ENCODE peak calls at places on chromosomes 13 and 19, in five cellular contexts. B is IMR-90, J is neuronal stem cell, T is mesendoderm, W is mesenchymal stem cell. N is an unnamed sample.

GRCh38 chr19:8017808-8018207 is 12.4 kb upstream of the ELAVL1 start:
- DNase-seq in B (no peak), J (no peak), T (no peak), W (no peak), N (no peak)

GRCh38 chr19:424546-424945 is 15.6 kb upstream of the C2CD4C start:
- DNase-seq in B (no peak), J (no peak), T (no peak), W (no peak), N (no peak)

GRCh38 chr13:60169239-60170031 is 5.7 kb upstream of the DIAPH3 start:
- DNase-seq in B (no peak), J (no peak), T (peak), W (no peak), N (no peak)

GRCh38 chr13:95335667-95336066 is 34.4 kb upstream of the ABCC4 start:
- DNase-seq in B (no peak), J (no peak), T (no peak), W (no peak), N (no peak)

GRCh38 chr19:11061951-11062350 is 27.3 kb upstream of the LDLR start:
- DNase-seq in B (no peak), J (no peak), T (no peak), W (no peak), N (no peak)

GRCh38 chr19:48696353-48697010 is 711 bp downstream of the FUT2 start:
- DNase-seq in B (no peak), J (no peak), T (peak), W (peak), N (no peak)

GRCh38 chr19:52170863-52171320 is 529 bp downstream of the ZNF836 start:
- DNase-seq in B (no peak), J (no peak), T (peak), W (peak), N (peak)

GRCh38 chr13:93262729-93263128 is 36.1 kb downstream of the GPC6 start:
- DNase-seq in B (peak), J (no peak), T (no peak), W (peak), N (no peak)

GRCh38 chr19:34448191-34448590 is 20.0 kb downstream of the UBA2 start:
- DNase-seq in B (no peak), J (no peak), T (no peak), W (no peak), N (no peak)

GRCh38 chr19:3151563-3152430 is 16.0 kb downstream of the GNA15 start:
- DNase-seq in B (no peak), J (no peak), T (no peak), W (peak), N (no peak)

GRCh38 chr19:28514166-28514565 is 698.8 kb downstream of the UQCRFS1 start:
- DNase-seq in B (no peak), J (no peak), T (no peak), W (no peak), N (no peak)

DNA sequence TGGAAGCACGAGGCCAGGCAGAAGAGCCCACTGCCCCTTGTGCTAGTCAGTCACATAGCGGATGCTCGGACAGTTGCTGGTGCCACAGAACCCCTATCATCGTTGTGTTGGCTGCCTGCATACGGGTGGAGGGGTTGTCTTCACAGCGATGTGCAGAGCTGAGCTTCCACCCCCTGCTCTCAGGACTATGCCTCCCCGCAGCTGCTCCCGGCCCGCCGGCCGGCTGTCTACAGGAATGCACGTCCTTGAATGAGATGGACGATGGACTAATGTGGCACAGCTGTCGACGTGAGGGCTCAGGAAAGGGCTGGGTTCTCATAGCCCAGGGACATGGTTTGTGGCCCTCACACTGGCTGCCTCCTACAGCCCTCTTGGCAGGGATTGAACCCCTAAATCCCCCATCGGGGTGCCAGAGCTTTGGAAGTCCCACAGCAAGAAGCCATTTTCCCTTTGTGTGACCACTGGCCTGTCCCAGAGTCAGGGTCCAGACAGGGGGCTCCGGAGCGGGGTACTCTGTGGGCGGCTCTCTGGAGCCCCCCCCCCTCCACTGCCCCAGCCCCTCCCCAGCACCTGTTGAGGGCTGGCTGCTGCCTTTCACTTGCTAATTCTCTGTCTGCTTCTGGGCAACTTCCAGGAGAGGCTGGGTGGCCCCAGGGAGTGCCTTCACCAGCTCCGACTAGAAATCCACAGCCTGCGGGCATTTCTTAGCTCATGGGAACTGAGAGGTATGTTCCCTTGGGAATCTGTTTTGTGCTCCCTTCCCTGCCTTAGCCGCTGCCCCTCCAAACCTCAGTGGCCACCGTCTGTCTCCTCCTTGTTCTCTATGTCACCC is 40.2 kb downstream of the TSSK6 start:
- DNase-seq in B (no peak), J (no peak), T (peak), W (no peak), N (no peak)
- H3K4ac ChIP-seq in B (no peak), J (no peak), T (no peak), W (no peak), N (peak)

DNA sequence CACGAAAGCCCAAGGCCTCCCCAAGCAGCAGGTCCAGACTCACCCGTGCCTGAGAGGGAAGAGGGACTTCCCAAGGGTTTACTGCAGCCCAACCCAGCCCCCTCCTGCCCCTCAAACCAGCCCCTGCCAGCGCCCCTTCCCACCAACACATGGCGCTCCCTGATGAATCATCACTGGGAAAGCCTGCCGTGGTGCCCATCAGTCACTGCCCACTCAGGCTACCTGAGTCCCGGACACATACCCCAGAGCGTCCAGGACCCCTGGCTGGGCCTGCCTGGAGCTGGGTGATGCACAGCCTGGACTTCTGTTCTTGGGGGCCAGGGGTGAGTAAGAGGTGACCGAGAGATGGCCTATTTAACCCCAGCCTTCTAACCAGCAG is 60.6 kb downstream of the MLLT1 start:
- DNase-seq in B (no peak), J (no peak), T (no peak), W (no peak), N (no peak)
- H3K4ac ChIP-seq in B (no peak), J (no peak), T (no peak), W (no peak), N (no peak)

GRCh38 chr19:55066107-55066709 is 3.3 kb upstream of the RDH13 start:
- DNase-seq in B (no peak), J (no peak), T (peak), W (no peak), N (no peak)

GRCh38 chr19:55063492-55063843 is 520 bp upstream of the RDH13 start:
- DNase-seq in B (no peak), J (no peak), T (no peak), W (no peak), N (no peak)

GRCh38 chr19:55058781-55059610 is 4.0 kb downstream of the RDH13 start:
- DNase-seq in B (no peak), J (no peak), T (peak), W (no peak), N (no peak)

GRCh38 chr19:55067869-55068268 is 4.9 kb upstream of the RDH13 start:
- DNase-seq in B (no peak), J (no peak), T (no peak), W (no peak), N (no peak)

GRCh38 chr19:55062735-55063491 is at the start of gene RDH13:
- DNase-seq in B (peak), J (peak), T (peak), W (peak), N (peak)
- H3K4ac ChIP-seq in B (no peak), J (no peak), T (no peak), W (peak), N (no peak)

GRCh38 chr13:110012102-110012739 is 225.8 kb upstream of the IRS2 start:
- DNase-seq in B (peak), J (no peak), T (no peak), W (peak), N (no peak)

GRCh38 chr13:110017379-110017778 is 231.0 kb upstream of the IRS2 start:
- DNase-seq in B (peak), J (no peak), T (peak), W (peak), N (no peak)

GRCh38 chr13:110014719-110015118 is 228.3 kb upstream of the IRS2 start:
- DNase-seq in B (no peak), J (no peak), T (no peak), W (no peak), N (no peak)

GRCh38 chr13:110015253-110015652 is 228.9 kb upstream of the IRS2 start:
- DNase-seq in B (peak), J (no peak), T (no peak), W (no peak), N (no peak)

DNA sequence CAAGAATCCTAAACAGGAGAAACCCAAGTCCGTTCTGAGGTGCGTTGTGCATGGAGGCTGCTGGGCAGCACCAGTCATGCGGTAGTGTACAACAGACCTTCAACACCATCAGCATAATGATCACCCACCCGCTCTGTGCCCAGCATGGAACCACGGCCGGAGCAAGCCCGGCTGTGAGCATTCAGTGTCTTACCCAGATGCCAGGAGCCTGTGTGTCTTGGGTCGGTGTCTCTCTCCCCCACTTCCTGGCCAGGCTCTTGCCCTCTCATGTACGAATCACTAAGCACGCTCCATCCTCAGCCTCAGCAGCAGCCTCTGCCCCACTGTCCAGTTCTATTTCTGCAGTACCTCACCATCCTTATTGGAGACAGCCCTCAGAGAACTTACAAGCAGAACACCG is 231.6 kb upstream of the IRS2 start:
- DNase-seq in B (peak), J (no peak), T (no peak), W (no peak), N (no peak)
- H3K4ac ChIP-seq in B (peak), J (no peak), T (no peak), W (peak), N (no peak)

GRCh38 chr19:18117692-18118378 is 20.3 kb downstream of the MAST3 start:
- DNase-seq in B (peak), J (peak), T (peak), W (peak), N (peak)
- H3K4ac ChIP-seq in B (peak), J (no peak), T (no peak), W (peak), N (no peak)

GRCh38 chr19:42269518-42270345 is 680 bp downstream of the CIC start:
- DNase-seq in B (no peak), J (no peak), T (no peak), W (no peak), N (no peak)
- H3K4ac ChIP-seq in B (peak), J (peak), T (no peak), W (peak), N (no peak)